ENCODE peak calls at places on chromosome 11, in five cellular contexts. C, T, M, Q and Y are unnamed samples.

GRCh38 chr11:8714622-8715225 is 32.1 kb downstream of the RPL27A start:
- DNase-seq in Q (no peak), C (no peak), T (no peak), M (peak), Y (no peak)

GRCh38 chr11:72759468-72759867 is 7.3 kb upstream of the ARAP1 start:
- DNase-seq in C (no peak), T (no peak), M (no peak), Q (no peak), Y (no peak)

GRCh38 chr11:92808009-92808408 is 161.4 kb upstream of the MTNR1B start:
- DNase-seq in C (no peak), Q (no peak), T (no peak), M (no peak), Y (no peak)

GRCh38 chr11:19345519-19345847 is 104.7 kb upstream of the E2F8 start:
- DNase-seq in Q (no peak), C (no peak), T (peak), M (peak), Y (no peak)

GRCh38 chr11:111631034-111631665 is 28.9 kb downstream of the SIK2 start:
- DNase-seq in C (no peak), T (no peak), Q (no peak), M (no peak), Y (no peak)

GRCh38 chr11:100562102-100562501 is 125.0 kb upstream of the ARHGAP42 start:
- DNase-seq in M (peak), Q (peak), T (no peak), C (peak), Y (peak)

GRCh38 chr11:114183041-114183511 is 113.1 kb upstream of the NNMT start:
- DNase-seq in T (no peak), M (no peak), C (no peak), Q (no peak), Y (no peak)

GRCh38 chr11:17012712-17013547 is 1.3 kb downstream of the PLEKHA7 start:
- DNase-seq in M (peak), Q (no peak), C (peak), T (peak), Y (peak)

DNA sequence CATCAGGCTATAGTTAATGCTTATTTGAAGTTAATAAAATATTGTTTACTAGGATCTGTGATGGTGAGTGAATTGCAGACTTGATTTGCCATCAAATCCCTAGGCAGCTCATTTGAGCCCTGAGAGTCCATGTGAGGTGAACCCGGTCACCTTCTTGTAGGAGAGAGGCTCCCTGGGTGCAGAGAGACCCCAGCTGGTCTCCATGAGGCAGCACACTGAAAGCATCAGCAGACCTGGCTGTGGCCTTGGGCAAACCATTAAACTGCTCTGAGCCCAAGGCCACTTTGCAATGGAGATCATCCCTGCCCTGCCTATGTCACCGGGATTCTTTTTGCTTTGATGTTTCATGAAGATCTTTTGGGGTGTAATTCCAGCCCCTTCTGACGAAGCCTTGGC is 125.2 kb downstream of the MICAL2 start:
- DNase-seq in T (no peak), Q (no peak), M (no peak), C (no peak), Y (no peak)
- TF ChIP-seq CTCF in T (no peak), Q (peak), M (no peak), C (peak), Y (peak)

GRCh38 chr11:38582151-38582550 is 1984.1 kb upstream of the RAG2 start:
- DNase-seq in Q (no peak), C (no peak), T (no peak), M (no peak), Y (peak)
- H3K4me3 ChIP-seq in Q (no peak), C (no peak), T (no peak), M (no peak), Y (no peak)

DNA sequence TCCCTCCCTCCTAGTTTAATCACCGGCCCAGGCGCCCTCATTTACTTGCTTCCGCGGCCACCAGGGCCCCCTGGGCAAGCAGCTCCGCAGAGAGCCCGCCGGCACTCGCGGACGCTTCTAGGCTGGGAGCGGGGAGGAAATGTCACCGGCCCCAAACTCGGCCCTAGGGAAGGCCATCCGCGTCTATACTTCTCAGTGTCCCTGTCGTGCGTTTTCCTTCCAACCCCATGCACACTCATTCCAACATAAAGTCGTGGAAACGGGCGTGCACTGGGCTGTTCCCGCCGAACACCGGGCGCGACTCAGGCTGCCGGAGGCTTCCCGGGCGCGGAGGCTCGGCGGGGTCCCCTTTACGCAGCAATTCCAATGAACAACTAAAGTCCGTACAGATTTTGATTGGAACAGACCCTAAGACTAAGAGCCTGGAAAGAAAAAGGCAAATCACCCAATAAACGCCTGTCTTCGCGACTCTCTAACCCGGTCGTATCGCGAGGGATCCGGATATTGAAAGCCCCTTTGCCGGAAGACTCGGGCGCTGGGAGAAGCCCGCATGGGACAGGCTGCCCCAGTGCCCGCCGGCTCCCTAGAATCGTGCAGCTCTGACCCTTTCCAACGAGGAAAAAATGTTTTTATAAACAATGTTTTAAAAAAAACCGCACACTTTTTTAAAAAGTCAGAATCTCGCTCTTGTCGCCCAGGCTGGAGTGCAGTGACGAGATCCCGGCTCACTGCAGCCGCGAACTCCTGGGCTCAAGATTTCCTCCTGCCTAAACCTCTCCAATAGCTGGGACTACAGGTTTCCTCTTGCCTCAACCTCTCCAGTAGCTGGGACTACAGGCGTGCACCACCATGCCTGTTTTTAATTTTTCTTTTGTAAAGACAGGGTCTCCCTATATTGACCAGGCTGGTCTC is 1.3 kb upstream of the BARX2 start:
- DNase-seq in Q (no peak), C (no peak), M (peak), T (no peak), Y (no peak)
- TF ChIP-seq CTCF in Q (no peak), C (no peak), M (no peak), T (no peak), Y (no peak)

GRCh38 chr11:62855571-62856332 is 16.4 kb upstream of the WDR74 start:
- DNase-seq in Q (peak), C (peak), M (peak), T (peak), Y (peak)

GRCh38 chr11:62854825-62855570 is 15.6 kb upstream of the WDR74 start:
- DNase-seq in M (no peak), T (no peak), C (no peak), Q (no peak), Y (no peak)

GRCh38 chr11:62856333-62856910 is 17.0 kb upstream of the WDR74 start:
- DNase-seq in M (peak), C (no peak), T (no peak), Q (no peak), Y (no peak)

GRCh38 chr11:62858201-62858600 is 18.8 kb upstream of the WDR74 start:
- DNase-seq in C (no peak), Q (no peak), T (no peak), M (no peak), Y (no peak)

DNA sequence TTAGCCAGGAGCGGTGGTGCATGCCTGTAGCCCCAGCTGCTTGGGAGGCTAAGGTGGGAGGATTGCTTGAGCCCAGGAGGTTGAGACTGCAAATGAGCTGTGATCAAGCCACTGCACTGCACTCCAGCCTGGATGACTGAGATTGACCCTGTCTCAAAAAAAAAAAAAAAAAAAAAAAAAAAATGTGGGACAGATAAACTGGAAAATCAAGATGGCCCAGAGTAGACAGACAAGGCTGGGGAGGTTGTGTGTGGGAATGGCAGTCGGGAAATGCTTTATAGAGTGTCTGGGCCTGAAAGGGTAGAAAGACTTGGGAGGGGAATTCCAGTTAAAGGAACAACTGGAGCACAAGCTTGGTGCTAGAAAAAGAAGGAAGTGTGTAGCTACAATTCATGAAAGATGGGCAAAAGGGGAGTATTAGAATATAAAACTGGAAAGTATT is 18.2 kb upstream of the WDR74 start:
- DNase-seq in C (no peak), Q (no peak), M (peak), T (no peak), Y (no peak)
- H3K4me3 ChIP-seq in C (no peak), Q (no peak), M (no peak), T (no peak), Y (peak)

DNA sequence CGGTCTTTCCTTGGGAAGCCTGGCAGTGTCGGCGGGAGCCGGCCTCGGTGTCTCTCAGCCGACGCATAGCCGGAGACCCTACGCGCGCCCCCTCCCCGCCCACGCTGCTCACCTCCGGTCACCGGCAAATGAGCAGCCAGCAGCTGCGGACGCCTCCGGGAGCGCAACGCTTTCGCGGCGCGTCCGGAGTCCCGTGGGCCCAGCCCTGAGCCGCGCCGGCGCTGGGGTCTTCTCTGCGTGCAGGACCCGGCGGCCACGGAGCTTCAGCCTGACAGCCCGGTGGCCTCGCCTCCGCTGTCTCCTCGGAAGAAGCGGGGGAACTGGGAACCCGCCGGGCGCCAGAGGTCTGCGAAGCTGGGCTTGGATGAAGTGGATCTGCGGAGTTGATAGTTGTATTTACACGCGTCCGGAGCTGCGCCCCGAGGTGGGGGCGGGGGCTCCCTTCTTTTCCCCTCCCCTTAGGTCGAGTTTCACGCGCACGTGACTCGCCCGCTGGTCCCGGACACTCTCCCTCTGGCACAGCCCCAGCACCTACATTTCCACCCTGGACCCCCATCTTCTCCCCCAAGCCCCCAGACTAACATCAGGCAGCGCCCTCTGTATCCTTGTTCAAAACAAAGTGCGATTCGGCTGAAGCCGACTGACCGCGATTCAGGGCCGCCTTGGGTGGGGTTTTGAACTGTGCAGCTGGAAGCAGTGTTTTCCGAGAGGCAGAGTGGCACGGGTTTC is at the start of gene SLC43A1:
- DNase-seq in Q (peak), C (no peak), M (peak), T (peak), Y (no peak)
- TF ChIP-seq CTCF in Q (peak), C (no peak), M (no peak), T (no peak), Y (peak)

GRCh38 chr11:1283091-1283511 is 26.3 kb downstream of the TOLLIP start:
- DNase-seq in C (no peak), M (no peak), Q (no peak), T (no peak), Y (no peak)
- H3K4me3 ChIP-seq in C (no peak), M (no peak), Q (no peak), T (no peak), Y (no peak)

DNA sequence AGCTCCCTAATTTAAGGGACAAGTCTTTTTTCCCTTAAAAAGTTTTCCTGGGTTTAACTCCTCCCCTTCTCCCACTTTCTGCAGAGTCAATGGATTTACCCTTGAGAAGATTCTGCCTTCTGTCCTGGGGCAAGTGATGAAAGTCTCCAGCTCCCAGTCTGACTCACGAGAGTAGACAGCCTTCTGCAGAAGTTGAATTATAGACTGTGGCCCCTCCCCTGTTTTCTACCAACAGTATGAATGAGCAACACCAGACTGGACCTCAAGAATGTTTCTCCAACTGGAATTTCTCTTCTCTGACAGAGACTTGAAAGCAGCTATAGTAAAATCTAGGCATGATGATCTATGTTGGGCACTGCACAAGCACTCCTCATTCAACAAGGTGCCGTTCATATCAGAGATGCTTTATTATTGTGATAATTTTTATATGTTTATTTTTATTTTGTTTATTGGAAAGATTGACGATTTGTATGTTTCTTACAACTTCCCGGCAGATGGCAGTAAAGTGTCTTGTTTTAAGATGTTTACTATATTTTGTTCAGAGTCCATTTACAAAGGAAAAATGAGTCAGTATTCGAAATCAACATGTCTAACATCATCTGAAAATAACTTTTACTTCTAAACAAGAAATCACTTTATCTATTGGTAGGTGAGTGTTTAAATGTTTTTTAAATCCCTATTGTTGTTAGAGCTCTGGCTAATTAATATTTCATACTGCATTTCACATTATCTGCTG is 56.6 kb downstream of the LMO2 start:
- DNase-seq in C (peak), M (peak), T (no peak), Q (peak), Y (no peak)
- TF ChIP-seq CTCF in C (peak), M (peak), T (no peak), Q (peak), Y (no peak)

GRCh38 chr11:30016588-30017363 is at the start of gene KCNA4:
- DNase-seq in Q (peak), M (no peak), T (peak), C (no peak), Y (no peak)
- H3K4me3 ChIP-seq in Q (no peak), M (no peak), T (peak), C (peak), Y (peak)